ENCODE peak calls at places on chromosomes 11 and 22, in seven cellular contexts. U is K562, F is HepG2, E is SK-N-SH, H is NT2/D1, R is H1, J is GM12878. S is an unnamed sample.

GRCh38 chr11:67406420-67406968 is 2.6 kb downstream of the TBC1D10C start:
- DNase-seq in U (no peak), F (no peak), E (no peak), H (no peak), R (no peak), J (no peak), S (no peak)

GRCh38 chr11:121643530-121644512 is 191.1 kb upstream of the SORL1-AS1 start:
- DNase-seq in U (peak), F (no peak), E (no peak), H (no peak), R (no peak), J (no peak), S (no peak)

GRCh38 chr11:68002943-68003845 is 703 bp downstream of the UNC93B1 start:
- DNase-seq in U (peak), F (no peak), E (peak), H (no peak), R (peak), J (no peak), S (no peak)

GRCh38 chr11:7579226-7579825 is 65.5 kb downstream of the PPFIBP2 start:
- DNase-seq in U (no peak), F (no peak), E (no peak), H (no peak), R (no peak), J (no peak), S (no peak)

GRCh38 chr22:48628891-48629559 is 1198.6 kb downstream of the BRD1 start:
- DNase-seq in U (no peak), F (no peak), E (no peak), H (peak), R (peak), J (no peak), S (no peak)

GRCh38 chr11:31813242-31813960 is 2.3 kb upstream of the PAX6 start:
- DNase-seq in U (no peak), F (no peak), E (peak), H (no peak), R (peak), J (no peak), S (no peak)

GRCh38 chr11:113462830-113463229 is 12.4 kb downstream of the DRD2 start:
- DNase-seq in U (no peak), F (no peak), E (no peak), H (no peak), R (no peak), J (no peak), S (no peak)

GRCh38 chr11:2791521-2792375 is 92.0 kb upstream of the KCNQ1OT1 start:
- DNase-seq in U (no peak), F (no peak), E (no peak), H (no peak), R (peak), J (no peak), S (no peak)

GRCh38 chr11:117000741-117001096 is 97.5 kb downstream of the SIK3 start:
- DNase-seq in U (no peak), F (no peak), E (no peak), H (no peak), R (no peak), J (no peak), S (no peak)

GRCh38 chr22:22887621-22888503 is at the start of gene IGLL5:
- DNase-seq in U (peak), F (no peak), E (no peak), H (no peak), R (no peak), J (no peak), S (no peak)

GRCh38 chr11:76318744-76319384 is 62.1 kb downstream of the THAP12 start:
- DNase-seq in U (peak), F (peak), E (peak), H (peak), R (peak), J (peak), S (peak)

GRCh38 chr22:29314074-29314473 is 1.4 kb downstream of the RASL10A start:
- DNase-seq in U (no peak), F (no peak), E (no peak), H (no peak), R (no peak), J (no peak), S (no peak)

GRCh38 chr11:102456381-102456780 is 3.8 kb upstream of the TMEM123 start:
- DNase-seq in U (no peak), F (peak), E (no peak), H (no peak), R (no peak), J (no peak), S (no peak)

GRCh38 chr11:7600205-7600775 is 73.0 kb downstream of the CYB5R2 start:
- DNase-seq in U (no peak), F (peak), E (no peak), H (no peak), R (no peak), J (no peak), S (peak)

GRCh38 chr22:27241430-27242110 is 560.0 kb downstream of the MN1 start:
- DNase-seq in U (no peak), F (no peak), E (peak), H (no peak), R (no peak), J (no peak), S (no peak)

GRCh38 chr11:119729581-119730346 is 764 bp upstream of the NECTIN1 start:
- DNase-seq in U (no peak), F (no peak), E (peak), H (no peak), R (peak), J (no peak), S (peak)

GRCh38 chr11:70482529-70482917 is 84.2 kb downstream of the CTTN start:
- DNase-seq in U (no peak), F (no peak), E (no peak), H (no peak), R (no peak), J (no peak), S (no peak)

GRCh38 chr22:46027219-46028068 is 50.5 kb upstream of the WNT7B start:
- DNase-seq in U (peak), F (peak), E (no peak), H (no peak), R (no peak), J (no peak), S (no peak)

GRCh38 chr11:129743029-129743846 is 72.4 kb upstream of the TMEM45B start:
- DNase-seq in U (no peak), F (no peak), E (peak), H (peak), R (no peak), J (no peak), S (no peak)

GRCh38 chr22:29658171-29658570 is 54.7 kb downstream of the NF2 start:
- DNase-seq in U (no peak), F (no peak), E (no peak), H (no peak), R (no peak), J (no peak), S (no peak)

GRCh38 chr11:44617671-44618461 is 52.4 kb downstream of the CD82 start:
- DNase-seq in U (no peak), F (no peak), E (no peak), H (no peak), R (no peak), J (no peak), S (no peak)

GRCh38 chr11:128544625-128545024 is 42.7 kb downstream of the ETS1 start:
- DNase-seq in U (no peak), F (no peak), E (no peak), H (no peak), R (no peak), J (no peak), S (no peak)

GRCh38 chr22:18987765-18988164 is 51.7 kb upstream of the PRODH start:
- DNase-seq in U (peak), F (peak), E (peak), H (no peak), R (peak), J (no peak), S (no peak)

GRCh38 chr22:41697126-41697775 is 2.1 kb upstream of the MEI1 start:
- DNase-seq in U (peak), F (peak), E (peak), H (peak), R (peak), J (peak), S (peak)

GRCh38 chr11:69361048-69361447 is 67.1 kb downstream of the MYEOV start:
- DNase-seq in U (no peak), F (no peak), E (no peak), H (no peak), R (peak), J (no peak), S (no peak)

GRCh38 chr11:58127350-58127749 is 2.0 kb upstream of the OR9I1 start:
- DNase-seq in U (no peak), F (no peak), E (no peak), H (no peak), R (no peak), J (no peak), S (no peak)

GRCh38 chr11:44687310-44687842 is 39.4 kb upstream of the TSPAN18 start:
- DNase-seq in U (no peak), F (no peak), E (no peak), H (no peak), R (no peak), J (no peak), S (no peak)

GRCh38 chr22:43077121-43077877 is 11.9 kb downstream of the TTLL1 start:
- DNase-seq in U (no peak), F (no peak), E (no peak), H (no peak), R (no peak), J (no peak), S (no peak)

DNA sequence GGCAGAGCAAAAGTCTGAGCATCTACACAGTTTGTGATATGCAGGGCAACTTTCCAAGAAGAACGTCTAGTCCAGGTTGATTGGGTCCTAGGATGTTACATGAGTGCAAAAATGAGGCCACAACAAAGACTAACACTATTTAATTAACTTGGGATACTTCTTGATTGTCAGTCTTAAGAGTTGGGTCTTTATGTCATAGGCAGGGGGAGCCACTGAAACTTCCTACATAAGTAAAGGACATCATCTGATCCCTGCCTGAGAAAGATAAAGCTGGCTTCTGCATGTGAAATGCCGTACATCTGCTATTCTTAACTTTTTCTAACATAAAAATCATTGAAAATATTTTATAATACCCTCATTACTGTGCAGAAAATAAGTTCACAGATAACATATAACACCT is 525.5 kb downstream of the NTM start:
- DNase-seq in U (no peak), F (no peak), E (no peak), H (no peak), R (no peak), J (no peak), S (no peak)
- TF ChIP-seq YY1 in U (no peak), F (no peak), E (no peak), H (no peak), R (no peak), J (no peak), S (no peak)

DNA sequence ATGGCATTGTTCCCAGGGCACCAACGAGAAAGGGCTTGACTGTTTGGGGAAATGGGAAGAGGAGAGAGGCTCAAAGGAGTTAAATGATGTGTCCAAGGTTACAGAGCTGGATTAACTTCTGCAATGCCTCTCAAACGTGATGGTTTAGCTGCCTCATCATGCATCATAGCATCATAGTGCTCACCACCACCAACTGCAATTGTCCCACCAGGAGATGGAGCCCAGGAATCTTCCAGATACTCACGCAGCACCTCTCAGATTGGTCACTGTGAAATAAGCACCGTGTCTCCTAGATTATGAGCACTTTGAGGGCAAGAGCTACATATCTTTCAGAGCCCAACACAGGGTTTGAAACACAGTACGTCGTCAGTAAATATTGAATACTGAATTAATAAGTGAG is 69.2 kb downstream of the PRSS23 start:
- DNase-seq in U (no peak), F (no peak), E (no peak), H (no peak), R (no peak), J (no peak), S (no peak)
- TF ChIP-seq YY1 in U (no peak), F (no peak), E (no peak), H (no peak), R (no peak), J (no peak), S (no peak)

DNA sequence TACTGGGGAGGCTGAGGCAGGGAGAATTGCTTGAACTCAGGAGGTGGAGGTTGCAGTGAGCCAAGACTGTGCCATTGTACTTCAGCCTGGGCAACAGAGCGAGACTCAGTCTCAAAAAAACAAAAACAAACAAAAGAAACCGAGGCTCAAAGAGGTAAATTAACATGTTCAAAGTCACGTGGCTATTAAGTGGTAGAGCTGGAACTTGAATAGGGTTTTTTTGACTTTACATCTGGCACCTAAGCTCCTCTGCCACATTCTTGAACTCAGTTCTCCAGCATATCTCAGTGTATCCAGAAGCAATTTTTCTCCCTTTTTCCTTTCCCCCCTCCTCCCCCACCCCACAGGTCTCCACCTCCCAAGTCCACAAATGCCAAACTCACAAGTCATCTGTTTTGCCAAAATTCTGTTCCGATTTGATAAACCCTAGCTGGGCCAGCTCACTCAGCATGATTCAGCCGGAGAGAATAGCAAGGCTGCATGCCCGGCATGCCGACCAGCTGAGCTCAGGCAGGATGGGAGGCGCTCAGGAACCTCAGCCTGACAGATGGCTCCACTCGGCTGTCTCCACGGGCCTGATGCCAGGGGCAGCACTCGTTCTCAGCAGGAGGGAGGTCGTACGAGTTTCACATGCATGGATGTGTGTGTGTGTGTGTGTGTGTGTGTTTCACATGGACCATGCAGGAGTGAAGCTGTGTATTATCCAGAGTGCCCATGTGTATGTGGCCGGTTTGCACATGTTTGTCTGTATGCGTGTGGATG is 63.2 kb upstream of the RRAS2 start:
- DNase-seq in U (peak), F (peak), E (peak), H (peak), R (peak), J (no peak), S (peak)
- TF ChIP-seq YY1 in U (no peak), F (no peak), E (peak), H (no peak), R (peak), J (no peak), S (no peak)

GRCh38 chr11:131671320-131671719 is 300.9 kb downstream of the NTM start:
- DNase-seq in U (no peak), F (no peak), E (no peak), H (no peak), R (no peak), J (no peak), S (no peak)
- TF ChIP-seq YY1 in U (no peak), F (no peak), E (no peak), H (no peak), R (no peak), J (no peak), S (no peak)

S was measured in HCT116.